ENCODE peak calls at places on chromosomes 11 and 22, in six cellular contexts. S is heart right ventricle, D is adrenal gland, K is heart left ventricle, I is HepG2, M is cardiac muscle cell. G is an unnamed sample.

GRCh38 chr11:120205596-120206161 is 5.2 kb upstream of the OAF start:
- DNase-seq in S (no peak), D (peak; percentile 70), K (no peak), I (no peak), M (no peak), G (peak; percentile 95)

GRCh38 chr11:45833761-45834160 is 13.5 kb upstream of the CRY2 start:
- DNase-seq in S (no peak), D (peak; percentile 3), K (no peak), I (no peak), M (no peak), G (no peak)

GRCh38 chr11:133619973-133620372 is 87.7 kb upstream of the OPCML start:
- DNase-seq in S (no peak), D (no peak), K (no peak), I (peak; percentile 2), M (peak; percentile 28), G (no peak)

GRCh38 chr11:64026575-64027213 is 9.0 kb upstream of the FLRT1 start:
- DNase-seq in S (no peak), D (no peak), K (no peak), I (no peak), M (no peak), G (no peak)

GRCh38 chr22:19325296-19325950 is 33.9 kb upstream of the CLTCL1 start:
- DNase-seq in S (no peak), D (no peak), K (no peak), I (no peak), M (no peak), G (no peak)

GRCh38 chr22:49331878-49332277 is 495.8 kb downstream of the BRD1 start:
- DNase-seq in S (no peak), D (no peak), K (no peak), I (no peak), M (no peak), G (no peak)

GRCh38 chr11:19079643-19080440 is 19.3 kb upstream of the MRGPRX2 start:
- DNase-seq in S (no peak), D (peak; percentile 70), K (no peak), I (no peak), M (no peak), G (peak; percentile 85)

GRCh38 chr11:47305734-47306483 is 36.0 kb downstream of the MADD start:
- DNase-seq in S (peak; percentile 74), D (peak; percentile 27), K (peak; percentile 77), I (no peak), M (no peak), G (peak; percentile 8)

GRCh38 chr11:72750556-72751292 is 1.5 kb downstream of the ARAP1 start:
- DNase-seq in S (no peak), D (no peak), K (no peak), I (no peak), M (no peak), G (peak; percentile 75)

GRCh38 chr11:78234006-78234405 is 45.3 kb downstream of the USP35 start:
- DNase-seq in S (no peak), D (no peak), K (no peak), I (no peak), M (no peak), G (no peak)

GRCh38 chr11:116539211-116539610 is 233.6 kb downstream of the BUD13 start:
- DNase-seq in S (no peak), D (no peak), K (no peak), I (no peak), M (no peak), G (no peak)

GRCh38 chr11:126061707-126062678 is 673 bp downstream of the CDON start:
- DNase-seq in S (peak; percentile 24), D (peak; percentile 22), K (peak; percentile 30), I (peak; percentile 66), M (peak; percentile 55), G (peak; percentile 87)

GRCh38 chr22:42074846-42075245 is 798 bp downstream of the PHETA2 start:
- DNase-seq in S (no peak), D (no peak), K (no peak), I (no peak), M (no peak), G (peak; percentile 70)
- H3K27ac ChIP-seq in S (peak overlapping the region; percentile 95), D (peak overlapping the region; percentile 83), K (peak overlapping the region; percentile 87), I (no peak overlapping the region), M (no peak overlapping the region), G (peak overlapping the region; percentile 84)

DNA sequence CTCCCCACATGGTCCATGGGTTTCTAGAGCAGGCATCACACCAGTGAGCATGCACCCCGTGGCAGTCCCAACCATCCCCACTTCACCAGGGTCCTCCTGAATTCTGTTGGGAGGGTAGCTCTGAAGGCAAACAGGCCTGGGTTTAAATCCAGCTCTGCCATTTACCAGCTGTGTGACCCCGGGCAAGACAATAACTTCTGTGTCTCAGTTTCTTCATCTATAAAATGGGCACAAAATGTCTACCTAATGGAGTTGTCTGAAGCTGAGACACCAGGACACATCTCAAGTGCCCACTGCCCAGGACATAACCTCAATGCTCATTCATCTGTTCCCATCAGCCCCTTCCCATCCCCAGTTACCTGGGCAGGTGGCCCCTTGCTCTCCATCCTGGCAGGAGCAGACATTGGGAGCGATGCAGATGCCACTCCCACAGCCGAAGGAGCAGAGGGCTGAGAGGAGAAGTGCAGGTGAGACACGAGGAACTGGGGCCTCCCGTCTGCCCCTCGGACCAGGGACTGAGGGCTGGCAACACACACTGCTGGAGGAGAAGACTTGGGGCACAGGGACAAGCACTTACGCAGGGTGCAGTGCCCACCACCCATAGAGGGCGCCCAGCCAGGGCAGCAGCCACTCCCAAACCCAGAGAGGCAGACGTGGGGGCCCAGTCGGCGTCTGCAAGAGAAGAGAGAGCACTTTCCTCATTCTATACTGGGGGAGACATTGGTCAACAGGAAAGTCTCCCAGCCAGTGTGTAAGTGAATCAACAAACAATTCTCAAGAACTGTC is 4.0 kb downstream of the VWCE start:
- DNase-seq in S (no peak), D (no peak), K (no peak), I (no peak), M (no peak), G (peak; percentile 77)
- TF ChIP-seq CTCF in S (no peak), D (no peak), K (no peak), I (peak; percentile 50), M (peak; percentile 11), G (no peak)

DNA sequence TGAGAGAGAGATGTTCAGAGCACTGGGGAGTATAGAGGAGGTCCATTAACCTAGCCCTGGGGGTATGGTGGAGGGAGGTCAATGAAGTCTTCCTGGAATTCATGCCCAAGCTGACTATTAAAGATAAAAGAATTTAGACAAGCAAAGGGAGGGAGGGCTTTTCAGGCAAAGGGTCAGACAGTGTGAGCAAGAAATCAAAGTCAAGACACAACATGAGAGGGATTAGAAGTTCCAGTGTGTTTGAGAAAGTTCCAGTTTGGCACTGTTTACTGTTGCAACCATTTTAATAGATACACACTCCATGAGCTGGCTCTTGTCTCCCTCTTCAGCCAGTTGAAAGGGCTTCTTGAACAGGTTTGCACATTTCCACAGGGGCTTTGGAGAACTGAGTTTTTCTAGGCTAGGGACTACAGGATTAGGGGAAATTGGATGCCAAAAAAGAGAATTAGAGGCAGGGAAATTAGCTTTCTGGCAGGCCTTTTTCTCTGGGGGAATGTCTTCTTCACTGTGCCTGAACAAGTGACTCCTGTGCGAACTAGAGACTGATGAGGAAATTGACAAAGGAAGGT is 14.7 kb upstream of the NNMT start:
- DNase-seq in S (no peak), D (no peak), K (no peak), I (no peak), M (no peak), G (no peak)
- H3K27ac ChIP-seq in S (peak overlapping the region; percentile 79), D (peak overlapping the region; percentile 32), K (no peak overlapping the region), I (no peak overlapping the region), M (no peak overlapping the region), G (peak overlapping the region; percentile 60)

DNA sequence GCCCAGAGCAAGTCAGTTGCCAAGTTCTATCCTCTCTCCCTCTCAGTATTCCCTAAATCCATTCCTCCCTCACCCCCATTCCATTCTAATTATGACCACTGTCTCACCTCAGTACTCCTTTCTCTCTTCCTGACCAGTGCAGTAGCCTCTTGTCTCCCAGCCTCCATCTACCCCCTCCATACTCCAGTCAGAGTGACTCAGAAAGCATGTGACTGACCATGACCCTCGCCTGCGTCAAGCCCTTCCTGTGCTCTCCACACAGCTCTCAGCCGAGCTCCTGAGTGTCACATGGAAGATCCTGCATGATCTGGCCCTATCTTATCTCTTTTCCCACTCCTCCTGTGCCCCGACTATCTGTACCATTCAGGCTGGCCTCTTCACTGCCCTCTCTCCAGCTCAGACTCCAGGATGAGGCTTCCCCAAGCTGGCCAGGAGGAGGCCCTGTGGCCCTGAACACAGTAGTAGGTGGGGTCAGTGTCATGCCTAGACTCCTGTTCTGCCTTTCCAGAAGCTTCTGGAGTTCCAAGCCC is 42.6 kb downstream of the NEU3 start:
- DNase-seq in S (no peak), D (peak; percentile 96), K (no peak), I (peak; percentile 41), M (no peak), G (peak; percentile 84)
- TF ChIP-seq CTCF in S (no peak), D (no peak), K (no peak), I (no peak), M (no peak), G (no peak)

DNA sequence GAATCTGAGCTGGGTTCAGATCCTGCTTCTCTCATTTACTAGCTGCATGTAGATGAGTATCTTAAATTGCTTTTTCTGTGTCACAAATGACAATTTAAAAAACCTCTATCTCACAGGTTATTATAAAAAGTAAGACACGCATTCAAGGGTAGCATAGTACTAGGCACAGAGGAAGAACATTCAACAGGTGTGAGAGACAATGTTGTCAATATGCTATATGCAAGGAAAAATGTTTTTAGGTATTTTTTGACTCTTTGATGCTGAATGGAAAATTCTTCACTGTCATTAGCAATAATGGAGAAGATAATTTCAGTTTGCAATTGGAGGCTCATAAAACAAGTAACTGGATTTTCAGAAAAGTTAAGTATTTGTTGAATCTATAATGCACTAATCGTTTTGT is 81.6 kb downstream of the PIWIL4 start:
- DNase-seq in S (no peak), D (no peak), K (no peak), I (no peak), M (no peak), G (no peak)
- H3K27ac ChIP-seq in S (no peak overlapping the region), D (peak overlapping the region; percentile 11), K (no peak overlapping the region), I (no peak overlapping the region), M (no peak overlapping the region), G (no peak overlapping the region)

GRCh38 chr22:45318168-45318557 is 8.4 kb downstream of the FAM118A start:
- DNase-seq in S (peak; percentile 89), D (peak; percentile 75), K (peak; percentile 81), I (no peak), M (peak; percentile 44), G (peak; percentile 93)

GRCh38 chr22:45318558-45319318 is 9.0 kb downstream of the FAM118A start:
- DNase-seq in S (no peak), D (no peak), K (no peak), I (no peak), M (no peak), G (no peak)

GRCh38 chr22:45316796-45317526 is 7.2 kb downstream of the FAM118A start:
- DNase-seq in S (no peak), D (no peak), K (no peak), I (peak; percentile 49), M (no peak), G (no peak)

GRCh38 chr22:45319319-45319675 is 9.6 kb downstream of the FAM118A start:
- DNase-seq in S (no peak), D (no peak), K (no peak), I (no peak), M (no peak), G (no peak)

GRCh38 chr22:45317551-45318167 is 7.9 kb downstream of the FAM118A start:
- DNase-seq in S (peak; percentile 64), D (peak; percentile 37), K (peak; percentile 69), I (no peak), M (no peak), G (peak; percentile 92)
- TF ChIP-seq CTCF in S (peak; percentile 40), D (peak; percentile 39), K (peak; percentile 53), I (no peak), M (peak; percentile 28), G (peak; percentile 42)

G was measured in osteoblast.